ENCODE peak calls at places on chromosomes 4 and X, in six cellular contexts. X is heart left ventricle, W is uterus, D is fibroblast of lung, N is ovary, Y is heart right ventricle. J is an unnamed sample.

GRCh38 chr4:173176010-173176409 is 7.4 kb downstream of the GALNT7 start:
- DNase-seq in X (no peak), N (no peak), Y (no peak), W (no peak), D (no peak), J (no peak)

GRCh38 chr4:121939690-121940089 is 12.2 kb downstream of the TRPC3 start:
- DNase-seq in D (peak), W (no peak), X (no peak), Y (no peak), N (no peak), J (no peak)

GRCh38 chr4:15348236-15348635 is 79.6 kb upstream of the C1QTNF7 start:
- DNase-seq in D (no peak), Y (no peak), X (no peak), W (no peak), N (no peak), J (no peak)

GRCh38 chr4:87975466-87975865 is at the start of gene SPP1:
- DNase-seq in D (no peak), W (no peak), X (no peak), Y (no peak), N (no peak), J (no peak)

GRCh38 chr4:46016306-46016705 is 107.5 kb downstream of the GABRG1 start:
- DNase-seq in D (no peak), N (no peak), X (no peak), Y (no peak), W (no peak), J (no peak)

GRCh38 chr4:9983211-9983610 is 38.1 kb downstream of the SLC2A9 start:
- DNase-seq in X (no peak), D (no peak), N (no peak), W (no peak), Y (no peak), J (no peak)

GRCh38 chrX:40009890-40010289 is 87.9 kb downstream of the BCOR start:
- DNase-seq in Y (no peak), D (no peak), X (no peak), N (no peak), W (no peak), J (no peak)

GRCh38 chr4:127856485-127857447 is 23.9 kb upstream of the PLK4 start:
- DNase-seq in X (no peak), W (no peak), N (no peak), Y (no peak), D (peak), J (no peak)

GRCh38 chrX:153981771-153982533 is 9.4 kb downstream of the TMEM187 start:
- DNase-seq in X (peak), W (peak), N (peak), D (no peak), Y (peak), J (no peak)

GRCh38 chr4:121096629-121097028 is 24.3 kb upstream of the NDNF start:
- DNase-seq in N (no peak), W (no peak), Y (no peak), D (peak), X (no peak), J (no peak)

GRCh38 chrX:9352683-9353430 is 112.0 kb upstream of the TBL1X start:
- DNase-seq in W (no peak), Y (no peak), D (peak), N (no peak), X (peak), J (no peak)

GRCh38 chrX:9349572-9350259 is 115.1 kb upstream of the TBL1X start:
- DNase-seq in D (no peak), X (no peak), W (no peak), N (no peak), Y (no peak), J (no peak)

GRCh38 chrX:9354918-9355317 is 109.9 kb upstream of the TBL1X start:
- DNase-seq in X (no peak), Y (no peak), D (no peak), W (no peak), N (no peak), J (no peak)

GRCh38 chrX:9351112-9351511 is 113.7 kb upstream of the TBL1X start:
- DNase-seq in N (no peak), Y (no peak), X (no peak), D (no peak), W (no peak), J (no peak)

DNA sequence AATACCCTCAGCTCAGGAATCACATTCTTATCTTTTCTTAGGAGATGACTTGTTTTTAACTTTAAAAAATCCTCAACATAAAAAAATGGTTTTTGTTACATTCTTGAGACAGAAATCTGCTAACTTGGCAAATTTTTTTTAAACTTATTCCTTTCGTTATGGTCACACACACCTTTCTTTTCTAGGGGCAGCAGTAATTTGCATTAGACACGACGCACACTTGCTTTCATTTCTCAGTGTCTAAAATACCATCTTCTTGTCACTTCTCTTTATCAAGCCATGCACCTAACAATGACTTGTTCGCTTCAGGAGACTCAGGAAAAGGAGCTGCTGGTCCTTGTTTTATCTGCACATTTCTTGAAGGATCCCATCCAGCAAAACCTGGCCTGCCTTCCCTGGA is 112.6 kb upstream of the TBL1X start:
- DNase-seq in Y (no peak), N (no peak), W (no peak), X (no peak), D (no peak), J (no peak)
- H3K4me3 ChIP-seq in Y (no peak), N (no peak), W (no peak), X (no peak), D (no peak), J (no peak)

DNA sequence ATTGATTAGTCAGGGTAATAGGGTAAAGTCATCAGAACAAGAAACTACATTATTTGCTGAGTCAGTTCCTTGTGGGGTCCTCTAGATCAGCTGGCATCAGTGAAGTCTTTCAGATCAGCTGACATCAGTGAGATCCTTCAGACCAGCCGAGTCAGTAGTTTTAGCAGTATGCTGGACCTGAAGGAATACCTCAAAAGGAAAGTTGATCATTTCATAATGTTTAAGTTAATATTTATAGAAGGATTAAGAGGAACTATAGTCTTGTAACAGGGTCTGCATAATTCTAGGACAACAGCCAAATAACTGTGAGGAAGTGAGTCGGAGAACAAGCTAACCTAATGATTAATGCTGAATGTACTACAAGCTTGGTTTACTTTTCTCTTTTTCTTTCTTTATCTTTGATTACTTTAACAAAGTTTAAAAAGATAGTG is 958 bp upstream of the UGT2B7 start:
- DNase-seq in D (peak), Y (no peak), N (no peak), X (no peak), W (no peak), J (no peak)
- H3K27ac ChIP-seq in D (no peak), Y (no peak), N (no peak), X (no peak), W (no peak), J (no peak)

GRCh38 chr4:177155454-177155853 is 154.2 kb upstream of the NEIL3 start:
- DNase-seq in N (no peak), Y (no peak), W (no peak), D (no peak), X (no peak), J (no peak)
- TF ChIP-seq CTCF in N (no peak), Y (no peak), W (no peak), D (no peak), X (no peak), J (no peak)

DNA sequence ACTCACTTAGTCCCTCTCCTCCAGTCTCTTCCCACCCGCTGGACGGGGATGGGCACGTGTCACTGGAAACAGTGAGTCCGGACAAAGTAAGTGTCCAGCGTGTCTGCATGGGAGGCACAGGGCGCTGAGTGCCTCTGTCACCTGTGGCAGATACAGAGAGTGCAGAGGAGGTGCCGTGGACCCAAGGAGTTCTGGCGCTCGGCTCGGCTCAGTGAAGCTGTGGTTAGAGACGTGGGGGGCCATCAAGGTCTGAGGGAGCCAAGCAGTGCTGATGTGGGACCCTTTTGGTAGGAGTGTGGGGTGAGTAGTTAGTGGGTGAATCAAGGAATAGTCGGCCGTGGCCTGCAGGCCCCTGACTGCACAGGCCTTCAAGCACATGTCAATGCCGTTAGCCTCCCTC is 40.1 kb upstream of the MSANTD1 start:
- DNase-seq in W (no peak), Y (no peak), X (no peak), D (no peak), N (no peak), J (no peak)
- H3K4me3 ChIP-seq in W (no peak), Y (no peak), X (no peak), D (no peak), N (no peak), J (no peak)

GRCh38 chrX:10467793-10468192 is 152.6 kb downstream of the MID1 start:
- DNase-seq in W (no peak), N (no peak), D (peak), X (no peak), Y (no peak), J (no peak)
- H3K27ac ChIP-seq in W (no peak), N (no peak), D (no peak), X (no peak), Y (no peak), J (no peak)

GRCh38 chr4:110467400-110467799 is 8.6 kb upstream of the ENPEP start:
- DNase-seq in D (no peak), N (no peak), W (no peak), Y (no peak), X (no peak), J (no peak)

GRCh38 chr4:110477836-110478235 is 1.9 kb downstream of the ENPEP start:
- DNase-seq in W (no peak), X (no peak), N (no peak), Y (no peak), D (no peak), J (no peak)

GRCh38 chr4:110475881-110476818 is at the start of gene ENPEP:
- DNase-seq in W (peak), Y (peak), N (no peak), X (peak), D (peak), J (peak)

GRCh38 chr4:110472583-110473329 is 3.2 kb upstream of the ENPEP start:
- DNase-seq in X (no peak), D (no peak), W (no peak), N (no peak), Y (no peak), J (no peak)
- TF ChIP-seq CTCF in X (no peak), D (no peak), W (no peak), N (no peak), Y (no peak), J (no peak)